ENCODE peak calls at places on chromosome 21, in ten cellular contexts. X, T, B, G, H, D, R, E, F and S are unnamed samples.
A peak's percentile ranks its signal among the peaks of the same experiment; 100 is the strongest.

GRCh38 chr21:31218830-31219608 is 125.0 kb downstream of the TIAM1 start:
- DNase-seq in R (peak; percentile 36), E (no peak), G (peak; percentile 72), T (no peak), F (peak; percentile 97), D (no peak), H (no peak), X (peak; percentile 54), B (peak; percentile 66), S (no peak)

GRCh38 chr21:29190920-29191319 is 60.5 kb downstream of the MAP3K7CL start:
- DNase-seq in R (no peak), H (no peak), D (no peak), T (no peak), G (no peak), X (peak; percentile 59), B (no peak), E (no peak), F (no peak), S (no peak)

GRCh38 chr21:23968008-23968407 is 1639.3 kb downstream of the MRPL39 start:
- DNase-seq in G (no peak), D (no peak), R (no peak), X (no peak), H (no peak), F (no peak), E (no peak), T (no peak), B (no peak), S (no peak)

GRCh38 chr21:28865488-28866186 is 127.0 kb downstream of the LTN1 start:
- DNase-seq in T (no peak), B (no peak), D (no peak), X (no peak), E (no peak), R (no peak), H (no peak), G (no peak), F (no peak), S (no peak)

GRCh38 chr21:16770279-16770678 is 742.6 kb upstream of the CXADR start:
- DNase-seq in X (no peak), H (no peak), T (no peak), R (no peak), F (no peak), D (no peak), B (no peak), G (peak; percentile 48), E (no peak), S (no peak)

GRCh38 chr21:44959376-44960091 is 19.7 kb downstream of the SLX9 start:
- DNase-seq in H (no peak), E (no peak), T (no peak), X (peak; percentile 37), B (no peak), G (no peak), F (no peak), D (no peak), R (no peak), S (peak; percentile 52)

GRCh38 chr21:38815060-38815405 is 9.3 kb downstream of the ETS2 start:
- DNase-seq in R (no peak), X (no peak), F (peak; percentile 96), T (no peak), G (peak; percentile 88), D (no peak), H (no peak), B (no peak), E (no peak), S (no peak)

GRCh38 chr21:15943009-15943666 is 213.4 kb downstream of the USP25 start:
- DNase-seq in G (peak; percentile 50), F (peak; percentile 85), T (no peak), D (no peak), R (no peak), B (no peak), X (no peak), E (no peak), H (peak; percentile 49), S (no peak)

GRCh38 chr21:33308586-33309490 is 15.9 kb upstream of the IFNAR1 start:
- DNase-seq in H (no peak), D (no peak), G (peak; percentile 21), T (no peak), X (no peak), F (no peak), R (peak; percentile 27), E (peak; percentile 76), B (no peak), S (no peak)

GRCh38 chr21:35401476-35401875 is 352.4 kb upstream of the RUNX1 start:
- DNase-seq in B (no peak), T (no peak), H (no peak), G (peak; percentile 90), D (no peak), X (no peak), F (peak; percentile 33), R (no peak), E (no peak), S (no peak)

GRCh38 chr21:15311510-15311909 is 246.7 kb upstream of the NRIP1 start:
- DNase-seq in E (no peak), T (no peak), D (no peak), R (no peak), B (no peak), G (no peak), F (peak; percentile 63), X (no peak), H (no peak), S (no peak)

GRCh38 chr21:29753216-29753615 is 186.6 kb downstream of the GRIK1 start:
- DNase-seq in G (no peak), H (no peak), F (no peak), T (no peak), R (no peak), B (no peak), D (no peak), E (no peak), X (no peak), S (no peak)

DNA sequence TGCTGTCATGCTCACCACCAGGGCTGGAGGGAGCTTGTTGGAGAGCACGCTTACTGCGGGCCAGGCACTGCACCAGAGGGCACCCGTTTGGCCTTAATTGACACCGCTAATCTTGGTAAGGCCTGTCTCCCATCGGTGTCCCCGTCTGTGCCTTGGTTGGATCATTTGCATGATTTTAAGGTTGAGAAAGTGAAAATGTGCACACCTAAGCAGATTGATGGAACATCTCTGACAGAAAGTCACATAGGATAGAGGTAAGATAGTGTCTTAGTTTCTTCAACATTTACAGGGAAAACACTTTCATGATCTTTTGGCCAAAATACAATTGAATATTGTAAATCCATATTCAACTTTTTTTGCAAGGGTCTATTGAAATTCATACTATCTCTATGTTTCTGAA is 255.5 kb downstream of the KCNJ6 start:
- DNase-seq in T (no peak), F (no peak), D (no peak), X (no peak), G (no peak), H (no peak), R (no peak), B (no peak), E (no peak), S (no peak)
- TF ChIP-seq CTCF in T (no peak), F (no peak), D (no peak), X (no peak), G (no peak), H (no peak), R (no peak), B (no peak), E (no peak), S (no peak)

GRCh38 chr21:42880352-42880751 is 1.0 kb upstream of the WDR4 start:
- DNase-seq in T (no peak), E (no peak), F (no peak), H (no peak), D (no peak), G (no peak), B (no peak), X (no peak), R (no peak), S (no peak)
- H3K27ac ChIP-seq in T (no peak overlapping the region), E (no peak overlapping the region), F (no peak overlapping the region), H (no peak overlapping the region), D (no peak overlapping the region), G (no peak overlapping the region), B (no peak overlapping the region), X (no peak overlapping the region), R (no peak overlapping the region), S (no peak overlapping the region)

GRCh38 chr21:36747114-36747814 is 48.3 kb downstream of the SIM2 start:
- DNase-seq in R (no peak), B (no peak), X (no peak), D (peak; percentile 58), T (peak; percentile 1), F (no peak), E (no peak), H (no peak), G (no peak), S (no peak)
- H3K27me3 ChIP-seq in R (peaks cover 3% of the 10 kb centered on the region), B (peaks cover 8% of the 10 kb centered on the region), X (peaks cover 28% of the 10 kb centered on the region), D (peaks cover 5% of the 10 kb centered on the region), T (peaks cover 27% of the 10 kb centered on the region), F (no peaks in the 10 kb centered on the region), E (peaks cover 7% of the 10 kb centered on the region), H (peaks cover 8% of the 10 kb centered on the region), G (peaks cover 5% of the 10 kb centered on the region), S (no peaks in the 10 kb centered on the region)

DNA sequence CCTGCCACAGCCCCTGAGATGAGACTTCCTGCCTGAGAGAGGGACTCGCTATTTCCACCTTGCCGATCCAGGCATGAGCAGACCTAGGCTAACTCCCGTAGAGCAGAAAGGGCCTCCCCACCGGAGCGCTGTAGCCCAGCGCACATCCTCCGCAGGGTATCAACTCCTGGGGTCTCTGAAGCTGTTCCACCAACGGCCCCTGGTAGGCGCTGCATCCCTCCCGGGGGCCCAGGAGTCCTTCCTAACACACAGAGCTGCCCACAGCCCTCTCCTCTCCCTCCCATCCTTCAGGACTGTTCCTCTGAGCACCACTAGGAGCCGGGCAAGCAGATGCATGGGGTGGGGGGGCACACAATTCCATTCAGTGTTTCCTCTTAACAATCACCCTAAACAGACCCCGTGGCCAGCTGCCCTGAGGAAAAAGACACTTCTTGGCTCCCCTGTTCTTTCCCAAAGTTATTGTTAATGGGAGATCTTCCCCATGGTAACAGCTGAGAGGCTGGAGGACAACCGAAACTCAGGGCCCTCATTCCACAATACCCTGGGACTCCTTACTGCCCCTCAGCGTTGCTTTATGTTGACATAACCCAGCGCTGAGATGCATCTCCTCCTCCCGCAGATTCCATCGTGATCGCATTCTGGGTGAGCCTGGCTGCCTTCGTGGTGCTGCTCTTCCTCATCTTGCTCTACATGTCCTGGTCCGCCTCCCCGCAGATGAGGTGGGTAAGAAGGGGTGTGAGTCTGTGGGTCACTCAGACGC is 7.5 kb downstream of the MRAP start:
- DNase-seq in T (peak; percentile 43), F (no peak), R (no peak), D (peak; percentile 96), G (peak; percentile 5), B (peak; percentile 14), E (no peak), X (no peak), H (peak; percentile 25), S (no peak)
- TF ChIP-seq CTCF in T (peak; percentile 36), F (peak; percentile 33), R (no peak), D (peak; percentile 95), G (peak; percentile 22), B (no peak), E (no peak), X (no peak), H (peak; percentile 37), S (no peak)

DNA sequence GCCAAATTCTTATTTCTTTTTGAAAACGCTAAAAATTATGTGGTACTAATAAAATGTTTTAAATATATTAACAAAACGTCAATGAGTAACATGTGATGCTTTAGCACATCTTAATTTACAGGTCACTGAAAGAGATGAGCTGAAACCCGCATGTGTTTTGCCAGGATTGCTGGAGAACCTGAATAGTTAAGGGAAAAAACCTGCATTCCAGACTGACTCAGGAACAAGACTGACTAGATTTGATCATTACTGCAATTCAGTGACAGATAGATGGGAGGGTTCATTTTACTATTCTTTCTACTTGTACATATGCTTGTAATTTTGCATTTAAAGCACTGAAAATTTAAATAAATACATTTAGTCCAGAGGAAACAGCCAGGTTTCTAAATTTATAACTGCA is 71.8 kb downstream of the APP start:
- DNase-seq in F (peak; percentile 76), D (no peak), R (no peak), E (no peak), H (no peak), X (no peak), T (no peak), B (no peak), G (peak; percentile 35), S (no peak)
- H3K27ac ChIP-seq in F (peak overlapping the region; percentile 13), D (no peak overlapping the region), R (no peak overlapping the region), E (no peak overlapping the region), H (no peak overlapping the region), X (no peak overlapping the region), T (no peak overlapping the region), B (no peak overlapping the region), G (no peak overlapping the region), S (peak overlapping the region; percentile 2)